ENCODE peak calls at places on chromosomes 12 and 14, in nine cellular contexts. P, M, O, V, L, G, R, J and B are unnamed samples.
A peak's percentile ranks its signal among the peaks of the same experiment; 100 is the strongest.

GRCh38 chr12:106651552-106651951 is 68.7 kb downstream of the RFX4 start:
- DNase-seq in O (no peak), R (no peak), L (no peak), M (no peak), P (no peak), J (no peak), G (no peak), V (no peak), B (no peak)

GRCh38 chr14:104866451-104867370 is 1.6 kb downstream of the CEP170B start:
- DNase-seq in R (no peak), J (no peak), P (peak; percentile 27), O (no peak), V (no peak), G (no peak), M (no peak), L (no peak), B (no peak)

GRCh38 chr14:91380610-91381371 is 36.8 kb downstream of the CCDC88C start:
- DNase-seq in L (no peak), R (peak; percentile 67), M (no peak), O (no peak), J (no peak), V (no peak), G (no peak), P (no peak), B (no peak)

GRCh38 chr12:53820503-53820902 is 68.7 kb upstream of the CISTR start:
- DNase-seq in L (no peak), P (no peak), J (no peak), V (no peak), O (no peak), M (no peak), G (no peak), R (no peak), B (no peak)

GRCh38 chr14:36520601-36521525 is 831 bp upstream of the NKX2-1 start:
- DNase-seq in G (no peak), O (peak; percentile 53), J (peak; percentile 5), M (no peak), P (no peak), R (no peak), L (peak; percentile 34), V (no peak), B (peak; percentile 76)

GRCh38 chr14:74912111-74912510 is 10.9 kb downstream of the RPS6KL1 start:
- DNase-seq in M (no peak), L (no peak), P (no peak), O (no peak), V (no peak), G (no peak), R (no peak), J (no peak), B (no peak)

GRCh38 chr14:99568567-99569560 is 35.1 kb downstream of the CCDC85C start:
- DNase-seq in L (no peak), V (no peak), O (no peak), G (no peak), R (no peak), M (no peak), J (peak; percentile 61), P (no peak), B (no peak)

GRCh38 chr14:80313806-80314205 is 102.5 kb upstream of the DIO2 start:
- DNase-seq in L (no peak), O (no peak), J (no peak), G (no peak), M (no peak), P (no peak), V (no peak), R (no peak), B (no peak)

GRCh38 chr14:64806202-64806861 is 73.4 kb downstream of the SPTB start:
- DNase-seq in L (no peak), M (no peak), V (no peak), O (no peak), R (no peak), G (no peak), P (no peak), J (no peak), B (no peak)

GRCh38 chr12:20822925-20823324 is 12.4 kb downstream of the SLCO1B3 start:
- DNase-seq in V (no peak), P (no peak), O (no peak), M (no peak), R (no peak), G (no peak), J (no peak), L (no peak), B (no peak)

GRCh38 chr14:29710015-29710414 is 217.6 kb downstream of the PRKD1 start:
- DNase-seq in M (no peak), J (peak; percentile 40), L (no peak), P (no peak), G (no peak), V (no peak), R (no peak), O (no peak), B (no peak)

GRCh38 chr14:65312859-65313258 is 99.7 kb upstream of the FUT8 start:
- DNase-seq in G (no peak), O (no peak), V (no peak), L (no peak), R (no peak), M (no peak), J (no peak), P (no peak), B (no peak)

GRCh38 chr12:52300796-52301691 is 9.7 kb upstream of the KRT81 start:
- DNase-seq in V (no peak), M (no peak), J (no peak), O (no peak), L (no peak), G (no peak), P (peak; percentile 10), R (no peak), B (no peak)

GRCh38 chr12:112353389-112353788 is 28.8 kb downstream of the HECTD4 start:
- DNase-seq in P (no peak), J (no peak), L (no peak), V (no peak), O (no peak), R (no peak), G (no peak), M (no peak), B (no peak)

GRCh38 chr12:33322519-33322918 is 117.1 kb downstream of the SYT10 start:
- DNase-seq in M (no peak), G (no peak), P (no peak), R (no peak), V (no peak), J (no peak), L (no peak), O (no peak), B (no peak)

GRCh38 chr14:68659021-68659931 is 133.6 kb downstream of the ZFP36L1 start:
- DNase-seq in M (no peak), R (no peak), V (no peak), G (no peak), O (no peak), L (no peak), J (no peak), P (no peak), B (no peak)

GRCh38 chr14:29166507-29166906 is 399.9 kb downstream of the FOXG1 start:
- DNase-seq in R (no peak), V (no peak), G (no peak), M (no peak), L (no peak), P (no peak), O (no peak), J (peak; percentile 0), B (no peak)

GRCh38 chr12:51814311-51815088 is 34.0 kb downstream of the FIGNL2 start:
- DNase-seq in P (peak; percentile 72), J (peak; percentile 78), L (peak; percentile 93), V (peak; percentile 39), M (peak; percentile 74), G (no peak), O (peak; percentile 82), R (no peak), B (peak; percentile 88)

GRCh38 chr12:6062427-6063378 is 61.8 kb downstream of the VWF start:
- DNase-seq in O (peak; percentile 65), M (peak; percentile 34), R (no peak), G (peak; percentile 37), L (peak; percentile 69), P (peak; percentile 35), J (peak; percentile 62), V (no peak), B (peak; percentile 84)

GRCh38 chr12:65675141-65675621 is 149.1 kb upstream of the HMGA2 start:
- DNase-seq in V (no peak), O (no peak), J (no peak), M (no peak), G (no peak), P (no peak), R (no peak), L (no peak), B (no peak)

GRCh38 chr12:122322501-122322900 is 56.2 kb upstream of the VPS33A start:
- DNase-seq in R (no peak), M (no peak), V (no peak), L (no peak), J (no peak), G (no peak), P (no peak), O (no peak), B (no peak)

GRCh38 chr12:15364221-15365170 is 42.2 kb downstream of the PTPRO start:
- DNase-seq in R (no peak), M (no peak), L (no peak), O (no peak), G (no peak), P (no peak), J (no peak), V (no peak), B (no peak)

GRCh38 chr12:54258286-54258685 is 21.6 kb downstream of the CBX5 start:
- DNase-seq in O (no peak), R (no peak), P (no peak), G (no peak), V (no peak), L (no peak), J (no peak), M (no peak), B (no peak)

GRCh38 chr12:94615284-94616216 is 34.8 kb downstream of the TMCC3 start:
- DNase-seq in R (no peak), M (no peak), P (peak; percentile 71), G (no peak), V (no peak), L (peak; percentile 73), O (no peak), J (peak; percentile 95), B (no peak)

GRCh38 chr14:33691907-33692306 is 259.0 kb downstream of the EGLN3 start:
- DNase-seq in M (no peak), L (no peak), G (no peak), J (no peak), V (no peak), P (no peak), R (no peak), O (no peak), B (no peak)

GRCh38 chr14:55288439-55288838 is 17.2 kb downstream of the FBXO34 start:
- DNase-seq in L (no peak), R (no peak), M (no peak), O (no peak), J (no peak), P (no peak), G (no peak), V (no peak), B (no peak)

GRCh38 chr14:105477659-105478623 is 3.3 kb downstream of the CRIP2 start:
- DNase-seq in V (no peak), R (no peak), M (no peak), P (no peak), J (no peak), O (no peak), L (peak; percentile 25), G (no peak), B (no peak)

GRCh38 chr14:67575684-67576083 is 24.4 kb downstream of the PIGH start:
- DNase-seq in P (no peak), J (no peak), V (no peak), L (no peak), R (no peak), M (no peak), G (no peak), O (no peak), B (no peak)